ENCODE peak calls at places on chromosomes 11 and 22, in six cellular contexts. F is activated CD4-positive, alpha-beta T cell treated with anti-CD3 and anti-CD28 coated beads for 36 hours; X is adrenal gland; L is NCI-H2081 treated with DMSO at 0.1 percent for 48 hours; I is OCI-M1; W is T47D. Z is an unnamed sample.

GRCh38 chr11:792535-792821 is 2.6 kb upstream of the CEND1 start:
- DNase-seq in F (no peak), X (no peak), L (no peak), I (no peak), W (no peak), Z (no peak)

GRCh38 chr22:30649430-30650007 is 13.9 kb downstream of the SLC35E4 start:
- DNase-seq in F (peak), X (peak), L (no peak), I (peak), W (no peak), Z (peak)

GRCh38 chr11:2796508-2797180 is 88.9 kb downstream of the CDKN1C start:
- DNase-seq in F (peak), X (peak), L (no peak), I (no peak), W (no peak), Z (no peak)

GRCh38 chr11:112320668-112321067 is 60.0 kb upstream of the PLET1 start:
- DNase-seq in F (no peak), X (peak), L (no peak), I (no peak), W (peak), Z (no peak)

GRCh38 chr22:28783786-28784671 is 11.5 kb downstream of the CCDC117 start:
- DNase-seq in F (no peak), X (no peak), L (no peak), I (no peak), W (peak), Z (no peak)

GRCh38 chr22:50586416-50586815 is 3.8 kb upstream of the CHKB start:
- DNase-seq in F (no peak), X (no peak), L (no peak), I (no peak), W (no peak), Z (no peak)

GRCh38 chr11:79493555-79494171 is 52.8 kb upstream of the TENM4 start:
- DNase-seq in F (peak), X (peak), L (no peak), I (peak), W (peak), Z (peak)

GRCh38 chr22:18095101-18095805 is 15.4 kb upstream of the TUBA8 start:
- DNase-seq in F (peak), X (no peak), L (no peak), I (no peak), W (no peak), Z (no peak)

GRCh38 chr11:74559934-74560309 is 32.5 kb upstream of the POLD3 start:
- DNase-seq in F (no peak), X (no peak), L (no peak), I (no peak), W (no peak), Z (no peak)

GRCh38 chr22:25027959-25028840 is 75.7 kb downstream of the KIAA1671 start:
- DNase-seq in F (peak), X (no peak), L (no peak), I (peak), W (peak), Z (no peak)

GRCh38 chr22:28563636-28564035 is 116.0 kb downstream of the TTC28 start:
- DNase-seq in F (no peak), X (no peak), L (no peak), I (no peak), W (no peak), Z (no peak)